ENCODE peak calls at places on chromosome 11, in ten cellular contexts. G is omental fat pad; E is cardiac septum; M is glutamatergic neuron; Y is NCI-H1417; P is SK-N-MC; L is CD4-positive, alpha-beta memory T cell; I is left cardiac atrium; W is type B pancreatic cell; O is fibroblast of the aortic adventitia. Q is an unnamed sample.

GRCh38 chr11:121372671-121373429 is 79.3 kb upstream of the SORL1 start:
- DNase-seq in G (no peak), E (no peak), M (no peak), Y (no peak), P (no peak), L (peak; percentile 32), I (no peak), W (no peak), O (no peak), Q (no peak)

GRCh38 chr11:70670684-70671034 is 272.3 kb downstream of the CTTN start:
- DNase-seq in G (no peak), E (no peak), M (no peak), Y (no peak), P (no peak), L (no peak), I (no peak), W (no peak), O (no peak), Q (no peak)

GRCh38 chr11:21511835-21512440 is 680.9 kb upstream of the ANO5 start:
- DNase-seq in G (peak; percentile 30), E (no peak), M (peak; percentile 83), Y (peak; percentile 68), P (no peak), L (no peak), I (peak; percentile 45), W (peak; percentile 73), O (peak; percentile 5), Q (peak; percentile 53)

GRCh38 chr11:62805991-62806441 is 776 bp upstream of the NXF1 start:
- DNase-seq in G (no peak), E (no peak), M (no peak), Y (no peak), P (no peak), L (no peak), I (no peak), W (no peak), O (no peak), Q (no peak)

GRCh38 chr11:72406536-72407507 is 27.5 kb downstream of the CLPB start:
- DNase-seq in G (no peak), E (no peak), M (no peak), Y (no peak), P (no peak), L (no peak), I (no peak), W (peak; percentile 24), O (peak; percentile 32), Q (no peak)

GRCh38 chr11:57781529-57781943 is 19.9 kb downstream of the CTNND1 start:
- DNase-seq in G (no peak), E (no peak), M (no peak), Y (no peak), P (no peak), L (no peak), I (peak; percentile 49), W (no peak), O (peak; percentile 30), Q (peak; percentile 82)

GRCh38 chr11:118757881-118758399 is 33.0 kb downstream of the DDX6 start:
- DNase-seq in G (no peak), E (no peak), M (no peak), Y (no peak), P (no peak), L (no peak), I (no peak), W (no peak), O (no peak), Q (no peak)

GRCh38 chr11:3087821-3088800 is 30.9 kb upstream of the CARS1 start:
- DNase-seq in G (no peak), E (peak; percentile 59), M (no peak), Y (no peak), P (no peak), L (no peak), I (no peak), W (no peak), O (no peak), Q (no peak)

GRCh38 chr11:44964526-44965209 is 14.0 kb upstream of the TP53I11 start:
- DNase-seq in G (no peak), E (no peak), M (no peak), Y (peak; percentile 23), P (no peak), L (no peak), I (no peak), W (no peak), O (no peak), Q (no peak)

GRCh38 chr11:114846040-114846791 is 167.9 kb downstream of the NXPE2 start:
- DNase-seq in G (no peak), E (peak; percentile 76), M (peak; percentile 61), Y (no peak), P (no peak), L (no peak), I (peak; percentile 53), W (no peak), O (no peak), Q (no peak)

GRCh38 chr11:65944767-65945166 is 513 bp upstream of the TSGA10IP start:
- DNase-seq in G (no peak), E (no peak), M (no peak), Y (no peak), P (no peak), L (no peak), I (no peak), W (no peak), O (no peak), Q (no peak)

GRCh38 chr11:122209619-122210377 is 93.8 kb upstream of the BLID start:
- DNase-seq in G (peak; percentile 47), E (no peak), M (no peak), Y (no peak), P (no peak), L (no peak), I (peak; percentile 66), W (no peak), O (peak; percentile 98), Q (peak; percentile 60)

GRCh38 chr11:46389450-46390330 is 1.9 kb downstream of the CHRM4 start:
- DNase-seq in G (no peak), E (no peak), M (peak; percentile 94), Y (peak; percentile 67), P (no peak), L (no peak), I (peak; percentile 75), W (no peak), O (peak; percentile 45), Q (peak; percentile 70)

GRCh38 chr11:113876074-113876797 is 864 bp upstream of the USP28 start:
- DNase-seq in G (no peak), E (no peak), M (no peak), Y (peak; percentile 53), P (no peak), L (no peak), I (no peak), W (no peak), O (no peak), Q (no peak)

Q was measured in breast epithelium.